ENCODE peak calls at places on chromosomes 7 and 10, in six cellular contexts. One of them, this sample, is unnamed. For H3K9me3, the result is how much of the 10 kb centered on the place peaks cover.

GRCh38 chr7:143906176-143906575 is 4.2 kb upstream of the TCAF1 start:
- DNase-seq in OCI-LY7: no peak
- DNase-seq in upper lobe of right lung: no peak
- DNase-seq in H1: no peak
- DNase-seq in CD4-positive, alpha-beta memory T cell: no peak
- DNase-seq in PC-3: no peak
- DNase-seq in this sample: no peak

GRCh38 chr7:136890379-136890778 is 21.9 kb downstream of the CHRM2 start:
- DNase-seq in OCI-LY7: no peak
- DNase-seq in upper lobe of right lung: no peak
- DNase-seq in H1: no peak
- DNase-seq in CD4-positive, alpha-beta memory T cell: no peak
- DNase-seq in PC-3: no peak
- DNase-seq in this sample: no peak

GRCh38 chr10:132810807-132811700 is 25.1 kb upstream of the NKX6-2 start:
- DNase-seq in OCI-LY7: no peak
- DNase-seq in upper lobe of right lung: no peak
- DNase-seq in H1: no peak
- DNase-seq in CD4-positive, alpha-beta memory T cell: no peak
- DNase-seq in PC-3: no peak
- DNase-seq in this sample: no peak

GRCh38 chr10:108562105-108562504 is 1361.2 kb downstream of the XPNPEP1 start:
- DNase-seq in OCI-LY7: no peak
- DNase-seq in upper lobe of right lung: no peak
- DNase-seq in H1: no peak
- DNase-seq in CD4-positive, alpha-beta memory T cell: no peak
- DNase-seq in PC-3: no peak
- DNase-seq in this sample: no peak

GRCh38 chr7:50502001-50502684 is 52.0 kb upstream of the FIGNL1 start:
- DNase-seq in OCI-LY7: no peak
- DNase-seq in upper lobe of right lung: peak
- DNase-seq in H1: no peak
- DNase-seq in CD4-positive, alpha-beta memory T cell: no peak
- DNase-seq in PC-3: peak
- DNase-seq in this sample: no peak

GRCh38 chr10:6786579-6787031 is 206.5 kb upstream of the PRKCQ start:
- DNase-seq in OCI-LY7: no peak
- DNase-seq in upper lobe of right lung: no peak
- DNase-seq in H1: no peak
- DNase-seq in CD4-positive, alpha-beta memory T cell: no peak
- DNase-seq in PC-3: no peak
- DNase-seq in this sample: no peak

GRCh38 chr7:47935336-47935735 is 12.9 kb downstream of the PKD1L1 start:
- DNase-seq in OCI-LY7: no peak
- DNase-seq in upper lobe of right lung: no peak
- DNase-seq in H1: no peak
- DNase-seq in CD4-positive, alpha-beta memory T cell: no peak
- DNase-seq in PC-3: no peak
- DNase-seq in this sample: no peak

GRCh38 chr7:75743455-75743859 is 4.7 kb upstream of the HIP1 start:
- DNase-seq in OCI-LY7: no peak
- DNase-seq in upper lobe of right lung: no peak
- DNase-seq in H1: no peak
- DNase-seq in CD4-positive, alpha-beta memory T cell: no peak
- DNase-seq in PC-3: no peak
- DNase-seq in this sample: no peak

GRCh38 chr10:122374859-122375721 is 582 bp downstream of the PLEKHA1 start:
- DNase-seq in OCI-LY7: peak
- DNase-seq in upper lobe of right lung: peak
- DNase-seq in H1: peak
- DNase-seq in CD4-positive, alpha-beta memory T cell: peak
- DNase-seq in PC-3: peak
- DNase-seq in this sample: peak

GRCh38 chr7:68009716-68010115 is 1013.1 kb downstream of the TYW1 start:
- DNase-seq in OCI-LY7: no peak
- DNase-seq in upper lobe of right lung: no peak
- DNase-seq in H1: no peak
- DNase-seq in CD4-positive, alpha-beta memory T cell: no peak
- DNase-seq in PC-3: no peak
- DNase-seq in this sample: no peak

GRCh38 chr7:143892527-143893300 is 9.3 kb downstream of the TCAF1 start:
- DNase-seq in OCI-LY7: peak
- DNase-seq in upper lobe of right lung: no peak
- DNase-seq in H1: no peak
- DNase-seq in CD4-positive, alpha-beta memory T cell: peak
- DNase-seq in PC-3: peak
- DNase-seq in this sample: no peak

GRCh38 chr7:32215697-32216096 is 145.5 kb upstream of the PDE1C start:
- DNase-seq in OCI-LY7: no peak
- DNase-seq in upper lobe of right lung: no peak
- DNase-seq in H1: no peak
- DNase-seq in CD4-positive, alpha-beta memory T cell: no peak
- DNase-seq in PC-3: no peak
- DNase-seq in this sample: no peak

GRCh38 chr10:84196083-84196482 is 1.7 kb downstream of the CDHR1 start:
- DNase-seq in OCI-LY7: no peak
- DNase-seq in upper lobe of right lung: no peak
- DNase-seq in H1: no peak
- DNase-seq in CD4-positive, alpha-beta memory T cell: no peak
- DNase-seq in PC-3: no peak
- DNase-seq in this sample: no peak

GRCh38 chr7:8363407-8364015 is 69.9 kb upstream of the NXPH1 start:
- DNase-seq in OCI-LY7: no peak
- DNase-seq in upper lobe of right lung: no peak
- DNase-seq in H1: no peak
- DNase-seq in CD4-positive, alpha-beta memory T cell: no peak
- DNase-seq in PC-3: no peak
- DNase-seq in this sample: no peak

GRCh38 chr7:127375626-127376025 is 16.9 kb downstream of the ZNF800 start:
- DNase-seq in OCI-LY7: no peak
- DNase-seq in upper lobe of right lung: no peak
- DNase-seq in H1: no peak
- DNase-seq in CD4-positive, alpha-beta memory T cell: no peak
- DNase-seq in PC-3: no peak
- DNase-seq in this sample: no peak

GRCh38 chr10:118054383-118054782 is 7.6 kb upstream of the RAB11FIP2 start:
- DNase-seq in OCI-LY7: no peak
- DNase-seq in upper lobe of right lung: no peak
- DNase-seq in H1: no peak
- DNase-seq in CD4-positive, alpha-beta memory T cell: no peak
- DNase-seq in PC-3: no peak
- DNase-seq in this sample: no peak

GRCh38 chr10:91410638-91411367 is 659 bp downstream of the HECTD2 start:
- DNase-seq in OCI-LY7: no peak
- DNase-seq in upper lobe of right lung: no peak
- DNase-seq in H1: no peak
- DNase-seq in CD4-positive, alpha-beta memory T cell: no peak
- DNase-seq in PC-3: peak
- DNase-seq in this sample: no peak

GRCh38 chr10:96410296-96410695 is 51.5 kb upstream of the OPALIN start:
- DNase-seq in OCI-LY7: no peak
- DNase-seq in upper lobe of right lung: no peak
- DNase-seq in H1: no peak
- DNase-seq in CD4-positive, alpha-beta memory T cell: no peak
- DNase-seq in PC-3: no peak
- DNase-seq in this sample: no peak

GRCh38 chr10:90871279-90871760 is 454 bp upstream of the RPP30 start:
- DNase-seq in OCI-LY7: peak
- DNase-seq in upper lobe of right lung: no peak
- DNase-seq in H1: peak
- DNase-seq in CD4-positive, alpha-beta memory T cell: peak
- DNase-seq in PC-3: no peak
- DNase-seq in this sample: peak

GRCh38 chr10:112706580-112706979 is 243.5 kb upstream of the TCF7L2 start:
- DNase-seq in OCI-LY7: no peak
- DNase-seq in upper lobe of right lung: no peak
- DNase-seq in H1: peak
- DNase-seq in CD4-positive, alpha-beta memory T cell: no peak
- DNase-seq in PC-3: no peak
- DNase-seq in this sample: no peak

GRCh38 chr10:17562572-17562971 is 54.6 kb downstream of the HACD1 start:
- DNase-seq in OCI-LY7: no peak
- DNase-seq in upper lobe of right lung: no peak
- DNase-seq in H1: no peak
- DNase-seq in CD4-positive, alpha-beta memory T cell: no peak
- DNase-seq in PC-3: no peak
- DNase-seq in this sample: no peak

GRCh38 chr10:85379338-85379737 is 987.3 kb downstream of the GRID1 start:
- DNase-seq in OCI-LY7: no peak
- DNase-seq in upper lobe of right lung: no peak
- DNase-seq in H1: no peak
- DNase-seq in CD4-positive, alpha-beta memory T cell: no peak
- DNase-seq in PC-3: no peak
- DNase-seq in this sample: no peak

GRCh38 chr7:27616914-27617548 is 45.7 kb downstream of the HIBADH start:
- DNase-seq in OCI-LY7: no peak
- DNase-seq in upper lobe of right lung: no peak
- DNase-seq in H1: no peak
- DNase-seq in CD4-positive, alpha-beta memory T cell: no peak
- DNase-seq in PC-3: no peak
- DNase-seq in this sample: no peak

GRCh38 chr10:28730031-28730778 is 52.9 kb downstream of the BAMBI start:
- DNase-seq in OCI-LY7: no peak
- DNase-seq in upper lobe of right lung: no peak
- DNase-seq in H1: no peak
- DNase-seq in CD4-positive, alpha-beta memory T cell: no peak
- DNase-seq in PC-3: no peak
- DNase-seq in this sample: no peak

GRCh38 chr7:36473454-36474282 is 84.0 kb downstream of the ANLN start:
- DNase-seq in OCI-LY7: peak
- DNase-seq in upper lobe of right lung: no peak
- DNase-seq in H1: peak
- DNase-seq in CD4-positive, alpha-beta memory T cell: no peak
- DNase-seq in PC-3: peak
- DNase-seq in this sample: no peak

GRCh38 chr7:6360841-6361240 is 86.9 kb downstream of the DAGLB start:
- DNase-seq in OCI-LY7: no peak
- DNase-seq in upper lobe of right lung: no peak
- DNase-seq in H1: no peak
- DNase-seq in CD4-positive, alpha-beta memory T cell: no peak
- DNase-seq in PC-3: no peak
- DNase-seq in this sample: no peak

GRCh38 chr10:50637003-50637579 is 13.3 kb upstream of the SGMS1 start:
- DNase-seq in OCI-LY7: no peak
- DNase-seq in upper lobe of right lung: no peak
- DNase-seq in H1: no peak
- DNase-seq in CD4-positive, alpha-beta memory T cell: peak
- DNase-seq in PC-3: no peak
- DNase-seq in this sample: no peak

GRCh38 chr10:126959431-126959830 is 54.2 kb downstream of the DOCK1 start:
- DNase-seq in OCI-LY7: no peak
- DNase-seq in upper lobe of right lung: no peak
- DNase-seq in H1: no peak
- DNase-seq in CD4-positive, alpha-beta memory T cell: no peak
- DNase-seq in PC-3: no peak
- DNase-seq in this sample: no peak

GRCh38 chr10:76049581-76050290 is 618.3 kb downstream of the LRMDA start:
- DNase-seq in OCI-LY7: no peak
- DNase-seq in upper lobe of right lung: no peak
- DNase-seq in H1: no peak
- DNase-seq in CD4-positive, alpha-beta memory T cell: no peak
- DNase-seq in PC-3: peak
- DNase-seq in this sample: no peak

GRCh38 chr7:36819639-36820038 is 95.3 kb upstream of the AOAH start:
- DNase-seq in OCI-LY7: no peak
- DNase-seq in upper lobe of right lung: no peak
- DNase-seq in H1: no peak
- DNase-seq in CD4-positive, alpha-beta memory T cell: no peak
- DNase-seq in PC-3: no peak
- DNase-seq in this sample: no peak

GRCh38 chr10:43846187-43846680 is 197.6 kb upstream of the ZNF32 start:
- DNase-seq in OCI-LY7: no peak
- DNase-seq in upper lobe of right lung: no peak
- DNase-seq in H1: no peak
- DNase-seq in CD4-positive, alpha-beta memory T cell: peak
- DNase-seq in PC-3: no peak
- DNase-seq in this sample: no peak

GRCh38 chr7:50724526-50725520 is 57.9 kb downstream of the GRB10 start:
- DNase-seq in OCI-LY7: no peak
- DNase-seq in upper lobe of right lung: no peak
- DNase-seq in H1: no peak
- DNase-seq in CD4-positive, alpha-beta memory T cell: no peak
- DNase-seq in PC-3: no peak
- DNase-seq in this sample: no peak

GRCh38 chr7:158055726-158056510 is 531.7 kb downstream of the PTPRN2 start:
- DNase-seq in OCI-LY7: no peak
- DNase-seq in upper lobe of right lung: peak
- DNase-seq in H1: no peak
- DNase-seq in CD4-positive, alpha-beta memory T cell: no peak
- DNase-seq in PC-3: no peak
- DNase-seq in this sample: no peak
- H3K9me3 ChIP-seq in OCI-LY7: under half
- H3K9me3 ChIP-seq in upper lobe of right lung: under half
- H3K9me3 ChIP-seq in H1: under half
- H3K9me3 ChIP-seq in CD4-positive, alpha-beta memory T cell: under half
- H3K9me3 ChIP-seq in PC-3: under half
- H3K9me3 ChIP-seq in this sample: under half

DNA sequence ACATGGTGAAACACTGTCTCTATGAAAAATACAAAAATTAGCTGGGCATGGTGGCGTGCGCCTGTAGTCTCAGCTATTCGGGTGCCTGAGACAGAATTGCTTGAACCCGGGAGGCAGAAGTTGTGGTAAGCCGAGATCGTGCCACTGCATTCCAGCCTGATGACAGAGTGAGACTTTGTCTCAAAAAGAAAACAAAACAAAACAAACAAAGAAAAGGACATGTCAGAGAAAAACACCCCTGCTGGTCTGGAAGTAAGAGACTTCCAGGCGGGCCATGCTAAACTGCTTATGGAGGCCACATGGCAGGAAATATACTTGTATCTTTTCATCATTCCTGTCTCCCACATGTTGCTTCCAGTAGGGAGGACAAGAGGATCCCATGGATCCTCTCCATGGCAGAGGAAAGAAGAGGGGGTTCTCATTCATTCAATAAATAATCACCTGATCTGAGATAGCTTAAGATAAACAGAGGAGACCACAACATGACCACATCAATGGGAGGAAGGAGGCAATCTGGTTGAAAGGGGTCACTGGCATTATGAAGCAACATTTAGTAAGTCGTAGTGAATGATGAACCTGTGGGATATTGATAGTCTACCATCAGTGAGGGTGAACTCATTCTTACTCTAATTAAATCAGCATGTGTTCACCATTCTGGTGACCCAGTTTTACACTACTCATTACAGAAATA is 60.5 kb upstream of the ZNF138 start:
- DNase-seq in OCI-LY7: no peak
- DNase-seq in upper lobe of right lung: no peak
- DNase-seq in H1: no peak
- DNase-seq in CD4-positive, alpha-beta memory T cell: no peak
- DNase-seq in PC-3: peak
- DNase-seq in this sample: no peak
- H3K9me3 ChIP-seq in OCI-LY7: under half
- H3K9me3 ChIP-seq in upper lobe of right lung: under half
- H3K9me3 ChIP-seq in H1: half or more
- H3K9me3 ChIP-seq in CD4-positive, alpha-beta memory T cell: under half
- H3K9me3 ChIP-seq in PC-3: under half
- H3K9me3 ChIP-seq in this sample: under half

GRCh38 chr7:45869426-45869825 is 3.5 kb downstream of the CCDC201 start:
- DNase-seq in OCI-LY7: no peak
- DNase-seq in upper lobe of right lung: peak
- DNase-seq in H1: no peak
- DNase-seq in CD4-positive, alpha-beta memory T cell: no peak
- DNase-seq in PC-3: peak
- DNase-seq in this sample: no peak
- H3K9me3 ChIP-seq in OCI-LY7: under half
- H3K9me3 ChIP-seq in upper lobe of right lung: under half
- H3K9me3 ChIP-seq in H1: under half
- H3K9me3 ChIP-seq in CD4-positive, alpha-beta memory T cell: under half
- H3K9me3 ChIP-seq in PC-3: under half
- H3K9me3 ChIP-seq in this sample: under half

GRCh38 chr10:102326031-102326430 is 69.5 kb upstream of the NFKB2 start:
- DNase-seq in OCI-LY7: no peak
- DNase-seq in upper lobe of right lung: no peak
- DNase-seq in H1: no peak
- DNase-seq in CD4-positive, alpha-beta memory T cell: no peak
- DNase-seq in PC-3: no peak
- DNase-seq in this sample: no peak
- H3K9me3 ChIP-seq in OCI-LY7: under half
- H3K9me3 ChIP-seq in upper lobe of right lung: under half
- H3K9me3 ChIP-seq in H1: under half
- H3K9me3 ChIP-seq in CD4-positive, alpha-beta memory T cell: under half
- H3K9me3 ChIP-seq in PC-3: under half
- H3K9me3 ChIP-seq in this sample: under half

This sample was measured in CD4-positive, alpha-beta T cell.